ENCODE peak calls at places on chromosomes 5 and 9, in seven cellular contexts. One of them, this sample, is unnamed.

GRCh38 chr9:89686134-89686533 is 81.3 kb downstream of the GADD45G start:
- DNase-seq in MCF 10A: peak
- DNase-seq in cardiac fibroblast: no peak
- DNase-seq in AG04449: no peak
- DNase-seq in foreskin keratinocyte: peak
- DNase-seq in CD4-positive, alpha-beta T cell: no peak
- DNase-seq in IMR-90: no peak
- DNase-seq in this sample: no peak

GRCh38 chr5:154741415-154741814 is 13.8 kb upstream of the LARP1 start:
- DNase-seq in MCF 10A: no peak
- DNase-seq in AG04449: no peak
- DNase-seq in foreskin keratinocyte: no peak
- DNase-seq in IMR-90: no peak
- DNase-seq in cardiac fibroblast: no peak
- DNase-seq in CD4-positive, alpha-beta T cell: no peak
- DNase-seq in this sample: no peak

GRCh38 chr9:69919461-69920061 is 98.9 kb downstream of the CFAP95 start:
- DNase-seq in cardiac fibroblast: peak
- DNase-seq in foreskin keratinocyte: no peak
- DNase-seq in IMR-90: peak
- DNase-seq in AG04449: no peak
- DNase-seq in CD4-positive, alpha-beta T cell: no peak
- DNase-seq in MCF 10A: peak
- DNase-seq in this sample: no peak

GRCh38 chr9:122135529-122135859 is 24.1 kb downstream of the NDUFA8 start:
- DNase-seq in CD4-positive, alpha-beta T cell: no peak
- DNase-seq in AG04449: no peak
- DNase-seq in MCF 10A: no peak
- DNase-seq in IMR-90: no peak
- DNase-seq in cardiac fibroblast: no peak
- DNase-seq in foreskin keratinocyte: no peak
- DNase-seq in this sample: no peak

GRCh38 chr9:12972608-12973589 is 198.1 kb downstream of the LURAP1L start:
- DNase-seq in IMR-90: no peak
- DNase-seq in foreskin keratinocyte: no peak
- DNase-seq in CD4-positive, alpha-beta T cell: no peak
- DNase-seq in cardiac fibroblast: peak
- DNase-seq in AG04449: no peak
- DNase-seq in MCF 10A: no peak
- DNase-seq in this sample: no peak

GRCh38 chr9:104810421-104811339 is 46.8 kb downstream of the NIPSNAP3B start:
- DNase-seq in CD4-positive, alpha-beta T cell: no peak
- DNase-seq in foreskin keratinocyte: peak
- DNase-seq in MCF 10A: peak
- DNase-seq in cardiac fibroblast: no peak
- DNase-seq in IMR-90: peak
- DNase-seq in AG04449: no peak
- DNase-seq in this sample: no peak

GRCh38 chr5:158849219-158849791 is 250.4 kb downstream of the EBF1 start:
- DNase-seq in foreskin keratinocyte: no peak
- DNase-seq in AG04449: no peak
- DNase-seq in IMR-90: no peak
- DNase-seq in CD4-positive, alpha-beta T cell: no peak
- DNase-seq in cardiac fibroblast: no peak
- DNase-seq in MCF 10A: no peak
- DNase-seq in this sample: no peak

GRCh38 chr9:105044458-105044857 is 116.5 kb upstream of the ABCA1 start:
- DNase-seq in cardiac fibroblast: no peak
- DNase-seq in CD4-positive, alpha-beta T cell: no peak
- DNase-seq in MCF 10A: no peak
- DNase-seq in AG04449: no peak
- DNase-seq in IMR-90: no peak
- DNase-seq in foreskin keratinocyte: no peak
- DNase-seq in this sample: no peak

GRCh38 chr5:171863928-171864327 is 78.3 kb downstream of the SMIM23 start:
- DNase-seq in CD4-positive, alpha-beta T cell: no peak
- DNase-seq in foreskin keratinocyte: peak
- DNase-seq in IMR-90: peak
- DNase-seq in cardiac fibroblast: peak
- DNase-seq in MCF 10A: peak
- DNase-seq in AG04449: peak
- DNase-seq in this sample: no peak

GRCh38 chr5:170363671-170364070 is 25.5 kb downstream of the KCNMB1 start:
- DNase-seq in AG04449: no peak
- DNase-seq in cardiac fibroblast: no peak
- DNase-seq in MCF 10A: no peak
- DNase-seq in CD4-positive, alpha-beta T cell: no peak
- DNase-seq in foreskin keratinocyte: no peak
- DNase-seq in IMR-90: no peak
- DNase-seq in this sample: no peak

GRCh38 chr5:23483090-23483489 is 24.3 kb upstream of the PRDM9 start:
- DNase-seq in foreskin keratinocyte: peak
- DNase-seq in AG04449: no peak
- DNase-seq in CD4-positive, alpha-beta T cell: no peak
- DNase-seq in IMR-90: no peak
- DNase-seq in cardiac fibroblast: no peak
- DNase-seq in MCF 10A: no peak
- DNase-seq in this sample: no peak

GRCh38 chr5:119919279-119919678 is 289.9 kb downstream of the FAM170A start:
- DNase-seq in foreskin keratinocyte: no peak
- DNase-seq in MCF 10A: no peak
- DNase-seq in cardiac fibroblast: no peak
- DNase-seq in AG04449: no peak
- DNase-seq in IMR-90: no peak
- DNase-seq in CD4-positive, alpha-beta T cell: no peak
- DNase-seq in this sample: no peak

GRCh38 chr5:117657591-117657990 is 1083.0 kb upstream of the SEMA6A start:
- DNase-seq in foreskin keratinocyte: no peak
- DNase-seq in cardiac fibroblast: peak
- DNase-seq in CD4-positive, alpha-beta T cell: no peak
- DNase-seq in AG04449: no peak
- DNase-seq in MCF 10A: no peak
- DNase-seq in IMR-90: no peak
- DNase-seq in this sample: no peak

GRCh38 chr5:7410936-7411511 is 15.1 kb downstream of the ADCY2 start:
- DNase-seq in IMR-90: no peak
- DNase-seq in cardiac fibroblast: no peak
- DNase-seq in MCF 10A: no peak
- DNase-seq in AG04449: no peak
- DNase-seq in foreskin keratinocyte: no peak
- DNase-seq in CD4-positive, alpha-beta T cell: no peak
- DNase-seq in this sample: no peak

GRCh38 chr5:138565100-138565821 is 9.9 kb downstream of the HSPA9 start:
- DNase-seq in foreskin keratinocyte: no peak
- DNase-seq in IMR-90: no peak
- DNase-seq in CD4-positive, alpha-beta T cell: no peak
- DNase-seq in MCF 10A: no peak
- DNase-seq in cardiac fibroblast: no peak
- DNase-seq in AG04449: no peak
- DNase-seq in this sample: no peak

GRCh38 chr9:109880276-109881169 is 100.5 kb downstream of the PALM2AKAP2 start:
- DNase-seq in foreskin keratinocyte: no peak
- DNase-seq in AG04449: no peak
- DNase-seq in cardiac fibroblast: peak
- DNase-seq in MCF 10A: peak
- DNase-seq in IMR-90: peak
- DNase-seq in CD4-positive, alpha-beta T cell: no peak
- DNase-seq in this sample: no peak

GRCh38 chr5:174606153-174606552 is 118.2 kb upstream of the MSX2 start:
- DNase-seq in MCF 10A: no peak
- DNase-seq in AG04449: no peak
- DNase-seq in IMR-90: no peak
- DNase-seq in foreskin keratinocyte: no peak
- DNase-seq in cardiac fibroblast: no peak
- DNase-seq in CD4-positive, alpha-beta T cell: no peak
- DNase-seq in this sample: no peak

GRCh38 chr5:88688242-88688959 is 194.6 kb downstream of the MEF2C start:
- DNase-seq in AG04449: no peak
- DNase-seq in foreskin keratinocyte: no peak
- DNase-seq in CD4-positive, alpha-beta T cell: no peak
- DNase-seq in MCF 10A: no peak
- DNase-seq in IMR-90: no peak
- DNase-seq in cardiac fibroblast: no peak
- DNase-seq in this sample: no peak

GRCh38 chr9:19748278-19749126 is 40.3 kb downstream of the SLC24A2 start:
- DNase-seq in MCF 10A: peak
- DNase-seq in CD4-positive, alpha-beta T cell: no peak
- DNase-seq in AG04449: no peak
- DNase-seq in IMR-90: no peak
- DNase-seq in cardiac fibroblast: peak
- DNase-seq in foreskin keratinocyte: peak
- DNase-seq in this sample: no peak

GRCh38 chr9:13939129-13939528 is 374.8 kb downstream of the NFIB start:
- DNase-seq in MCF 10A: peak
- DNase-seq in AG04449: peak
- DNase-seq in IMR-90: peak
- DNase-seq in cardiac fibroblast: peak
- DNase-seq in CD4-positive, alpha-beta T cell: no peak
- DNase-seq in foreskin keratinocyte: peak
- DNase-seq in this sample: no peak

GRCh38 chr5:132011561-132012384 is at the start of gene ACSL6:
- DNase-seq in foreskin keratinocyte: no peak
- DNase-seq in CD4-positive, alpha-beta T cell: peak
- DNase-seq in AG04449: no peak
- DNase-seq in IMR-90: no peak
- DNase-seq in cardiac fibroblast: no peak
- DNase-seq in MCF 10A: no peak
- DNase-seq in this sample: peak

GRCh38 chr9:135075234-135076142 is 12.0 kb upstream of the OLFM1 start:
- DNase-seq in IMR-90: no peak
- DNase-seq in cardiac fibroblast: peak
- DNase-seq in AG04449: no peak
- DNase-seq in foreskin keratinocyte: no peak
- DNase-seq in CD4-positive, alpha-beta T cell: no peak
- DNase-seq in MCF 10A: no peak
- DNase-seq in this sample: no peak

GRCh38 chr5:179451813-179452196 is 98.5 kb upstream of the RUFY1 start:
- DNase-seq in IMR-90: no peak
- DNase-seq in cardiac fibroblast: no peak
- DNase-seq in foreskin keratinocyte: no peak
- DNase-seq in MCF 10A: no peak
- DNase-seq in AG04449: no peak
- DNase-seq in CD4-positive, alpha-beta T cell: no peak
- DNase-seq in this sample: no peak

GRCh38 chr9:20044686-20045085 is 255.8 kb upstream of the SLC24A2 start:
- DNase-seq in foreskin keratinocyte: no peak
- DNase-seq in CD4-positive, alpha-beta T cell: no peak
- DNase-seq in MCF 10A: peak
- DNase-seq in AG04449: no peak
- DNase-seq in cardiac fibroblast: no peak
- DNase-seq in IMR-90: peak
- DNase-seq in this sample: no peak

GRCh38 chr5:124825250-124825982 is 79.0 kb upstream of the ZNF608 start:
- DNase-seq in cardiac fibroblast: no peak
- DNase-seq in IMR-90: no peak
- DNase-seq in MCF 10A: no peak
- DNase-seq in CD4-positive, alpha-beta T cell: no peak
- DNase-seq in AG04449: no peak
- DNase-seq in foreskin keratinocyte: no peak
- DNase-seq in this sample: no peak

GRCh38 chr5:167466992-167467391 is 824.5 kb upstream of the WWC1 start:
- DNase-seq in foreskin keratinocyte: no peak
- DNase-seq in IMR-90: no peak
- DNase-seq in AG04449: no peak
- DNase-seq in MCF 10A: no peak
- DNase-seq in cardiac fibroblast: no peak
- DNase-seq in CD4-positive, alpha-beta T cell: no peak
- DNase-seq in this sample: no peak

GRCh38 chr9:112049834-112050516 is 125.1 kb downstream of the SUSD1 start:
- DNase-seq in AG04449: no peak
- DNase-seq in CD4-positive, alpha-beta T cell: no peak
- DNase-seq in cardiac fibroblast: peak
- DNase-seq in foreskin keratinocyte: no peak
- DNase-seq in MCF 10A: no peak
- DNase-seq in IMR-90: no peak
- DNase-seq in this sample: no peak

GRCh38 chr9:96858670-96859069 is 4.4 kb upstream of the ZNF782 start:
- DNase-seq in CD4-positive, alpha-beta T cell: no peak
- DNase-seq in AG04449: no peak
- DNase-seq in IMR-90: no peak
- DNase-seq in cardiac fibroblast: no peak
- DNase-seq in MCF 10A: no peak
- DNase-seq in foreskin keratinocyte: no peak
- DNase-seq in this sample: no peak

GRCh38 chr9:126763130-126763764 is 41.6 kb upstream of the ZBTB43 start:
- DNase-seq in cardiac fibroblast: no peak
- DNase-seq in foreskin keratinocyte: no peak
- DNase-seq in MCF 10A: no peak
- DNase-seq in IMR-90: no peak
- DNase-seq in AG04449: no peak
- DNase-seq in CD4-positive, alpha-beta T cell: no peak
- DNase-seq in this sample: no peak

GRCh38 chr9:31394040-31394473 is 990.4 kb upstream of the ACO1 start:
- DNase-seq in cardiac fibroblast: peak
- DNase-seq in IMR-90: no peak
- DNase-seq in AG04449: no peak
- DNase-seq in MCF 10A: peak
- DNase-seq in CD4-positive, alpha-beta T cell: no peak
- DNase-seq in foreskin keratinocyte: peak
- DNase-seq in this sample: no peak
- TF ChIP-seq CTCF in cardiac fibroblast: no peak
- TF ChIP-seq CTCF in IMR-90: no peak
- TF ChIP-seq CTCF in AG04449: no peak
- TF ChIP-seq CTCF in MCF 10A: no peak
- TF ChIP-seq CTCF in CD4-positive, alpha-beta T cell: no peak
- TF ChIP-seq CTCF in foreskin keratinocyte: no peak
- TF ChIP-seq CTCF in this sample: no peak

GRCh38 chr5:141677415-141677814 is 4.6 kb downstream of the ARAP3 start:
- DNase-seq in cardiac fibroblast: no peak
- DNase-seq in foreskin keratinocyte: no peak
- DNase-seq in CD4-positive, alpha-beta T cell: no peak
- DNase-seq in MCF 10A: no peak
- DNase-seq in IMR-90: no peak
- DNase-seq in AG04449: no peak
- DNase-seq in this sample: peak
- TF ChIP-seq CTCF in cardiac fibroblast: peak
- TF ChIP-seq CTCF in foreskin keratinocyte: no peak
- TF ChIP-seq CTCF in CD4-positive, alpha-beta T cell: no peak
- TF ChIP-seq CTCF in MCF 10A: peak
- TF ChIP-seq CTCF in IMR-90: peak
- TF ChIP-seq CTCF in AG04449: no peak
- TF ChIP-seq CTCF in this sample: peak

GRCh38 chr9:130933114-130934046 is 5.7 kb downstream of the FIBCD1 start:
- DNase-seq in cardiac fibroblast: peak
- DNase-seq in IMR-90: peak
- DNase-seq in CD4-positive, alpha-beta T cell: no peak
- DNase-seq in foreskin keratinocyte: no peak
- DNase-seq in MCF 10A: no peak
- DNase-seq in AG04449: no peak
- DNase-seq in this sample: no peak
- TF ChIP-seq CTCF in cardiac fibroblast: no peak
- TF ChIP-seq CTCF in IMR-90: no peak
- TF ChIP-seq CTCF in CD4-positive, alpha-beta T cell: no peak
- TF ChIP-seq CTCF in foreskin keratinocyte: no peak
- TF ChIP-seq CTCF in MCF 10A: no peak
- TF ChIP-seq CTCF in AG04449: no peak
- TF ChIP-seq CTCF in this sample: no peak

GRCh38 chr5:50704730-50705129 is 38.3 kb downstream of the PARP8 start:
- DNase-seq in IMR-90: no peak
- DNase-seq in foreskin keratinocyte: no peak
- DNase-seq in MCF 10A: no peak
- DNase-seq in CD4-positive, alpha-beta T cell: no peak
- DNase-seq in cardiac fibroblast: no peak
- DNase-seq in AG04449: no peak
- DNase-seq in this sample: no peak
- TF ChIP-seq CTCF in IMR-90: no peak
- TF ChIP-seq CTCF in foreskin keratinocyte: no peak
- TF ChIP-seq CTCF in MCF 10A: no peak
- TF ChIP-seq CTCF in CD4-positive, alpha-beta T cell: no peak
- TF ChIP-seq CTCF in cardiac fibroblast: no peak
- TF ChIP-seq CTCF in AG04449: no peak
- TF ChIP-seq CTCF in this sample: no peak